ENCODE peak calls at places on chromosomes 11 and 22, in seven cellular contexts. One of them, this sample, is unnamed. For H3K4me1, the result is how much of the 10 kb centered on the place peaks cover.

GRCh38 chr22:43239102-43239875 is 52.4 kb upstream of the TTLL12 start:
- DNase-seq in H1: no peak
- DNase-seq in A549: no peak
- DNase-seq in suprapubic skin: no peak
- DNase-seq in tibial nerve: no peak
- DNase-seq in transverse colon: no peak
- DNase-seq in sigmoid colon: no peak
- DNase-seq in this sample: no peak

GRCh38 chr22:40399661-40400060 is 29.3 kb downstream of the SGSM3 start:
- DNase-seq in A549: no peak
- DNase-seq in sigmoid colon: no peak
- DNase-seq in H1: no peak
- DNase-seq in suprapubic skin: no peak
- DNase-seq in transverse colon: no peak
- DNase-seq in tibial nerve: no peak
- DNase-seq in this sample: no peak

GRCh38 chr11:113840932-113841664 is 34.3 kb downstream of the USP28 start:
- DNase-seq in H1: no peak
- DNase-seq in suprapubic skin: no peak
- DNase-seq in A549: no peak
- DNase-seq in sigmoid colon: no peak
- DNase-seq in tibial nerve: no peak
- DNase-seq in transverse colon: no peak
- DNase-seq in this sample: no peak

GRCh38 chr11:83671295-83671694 is 385.1 kb upstream of the CCDC90B start:
- DNase-seq in tibial nerve: no peak
- DNase-seq in H1: no peak
- DNase-seq in A549: no peak
- DNase-seq in transverse colon: no peak
- DNase-seq in suprapubic skin: no peak
- DNase-seq in sigmoid colon: no peak
- DNase-seq in this sample: no peak

GRCh38 chr22:23124611-23125511 is 16.9 kb downstream of the RSPH14 start:
- DNase-seq in H1: no peak
- DNase-seq in A549: no peak
- DNase-seq in tibial nerve: no peak
- DNase-seq in suprapubic skin: no peak
- DNase-seq in sigmoid colon: no peak
- DNase-seq in transverse colon: no peak
- DNase-seq in this sample: peak

GRCh38 chr11:6095798-6096197 is 11.7 kb upstream of the OR56B4 start:
- DNase-seq in suprapubic skin: no peak
- DNase-seq in H1: no peak
- DNase-seq in tibial nerve: no peak
- DNase-seq in transverse colon: no peak
- DNase-seq in A549: no peak
- DNase-seq in sigmoid colon: no peak
- DNase-seq in this sample: no peak

GRCh38 chr11:44178381-44178780 is 82.9 kb downstream of the EXT2 start:
- DNase-seq in H1: no peak
- DNase-seq in transverse colon: no peak
- DNase-seq in tibial nerve: no peak
- DNase-seq in A549: no peak
- DNase-seq in sigmoid colon: no peak
- DNase-seq in suprapubic skin: no peak
- DNase-seq in this sample: no peak

GRCh38 chr11:60790726-60791125 is 5.6 kb downstream of the MS4A10 start:
- DNase-seq in H1: no peak
- DNase-seq in transverse colon: no peak
- DNase-seq in sigmoid colon: no peak
- DNase-seq in A549: no peak
- DNase-seq in tibial nerve: no peak
- DNase-seq in suprapubic skin: no peak
- DNase-seq in this sample: no peak

GRCh38 chr11:47466701-47467250 is 17.8 kb upstream of the RAPSN start:
- DNase-seq in suprapubic skin: no peak
- DNase-seq in transverse colon: peak
- DNase-seq in H1: no peak
- DNase-seq in A549: no peak
- DNase-seq in tibial nerve: no peak
- DNase-seq in sigmoid colon: peak
- DNase-seq in this sample: peak

GRCh38 chr22:41532908-41533825 is 11.1 kb downstream of the POLR3H start:
- DNase-seq in transverse colon: peak
- DNase-seq in H1: peak
- DNase-seq in tibial nerve: peak
- DNase-seq in A549: peak
- DNase-seq in sigmoid colon: peak
- DNase-seq in suprapubic skin: no peak
- DNase-seq in this sample: peak

GRCh38 chr11:46868912-46869311 is 22.8 kb upstream of the CKAP5 start:
- DNase-seq in tibial nerve: no peak
- DNase-seq in A549: no peak
- DNase-seq in sigmoid colon: no peak
- DNase-seq in suprapubic skin: no peak
- DNase-seq in H1: no peak
- DNase-seq in transverse colon: no peak
- DNase-seq in this sample: no peak

GRCh38 chr11:98003606-98004371 is 1017.0 kb upstream of the CNTN5 start:
- DNase-seq in suprapubic skin: no peak
- DNase-seq in H1: no peak
- DNase-seq in A549: no peak
- DNase-seq in sigmoid colon: no peak
- DNase-seq in tibial nerve: no peak
- DNase-seq in transverse colon: no peak
- DNase-seq in this sample: no peak

GRCh38 chr11:19441752-19442553 is 201.2 kb upstream of the E2F8 start:
- DNase-seq in A549: peak
- DNase-seq in H1: no peak
- DNase-seq in transverse colon: no peak
- DNase-seq in suprapubic skin: no peak
- DNase-seq in tibial nerve: peak
- DNase-seq in sigmoid colon: no peak
- DNase-seq in this sample: peak

GRCh38 chr11:88357323-88358039 is 19.9 kb upstream of the CTSC start:
- DNase-seq in A549: peak
- DNase-seq in H1: no peak
- DNase-seq in tibial nerve: no peak
- DNase-seq in sigmoid colon: no peak
- DNase-seq in transverse colon: no peak
- DNase-seq in suprapubic skin: no peak
- DNase-seq in this sample: no peak

GRCh38 chr11:123174196-123175183 is 20.6 kb downstream of the CLMP start:
- DNase-seq in tibial nerve: peak
- DNase-seq in suprapubic skin: peak
- DNase-seq in A549: peak
- DNase-seq in transverse colon: peak
- DNase-seq in H1: no peak
- DNase-seq in sigmoid colon: peak
- DNase-seq in this sample: peak

GRCh38 chr11:47257518-47258316 is at the start of gene NR1H3:
- DNase-seq in suprapubic skin: peak
- DNase-seq in sigmoid colon: peak
- DNase-seq in tibial nerve: peak
- DNase-seq in H1: peak
- DNase-seq in transverse colon: peak
- DNase-seq in A549: peak
- DNase-seq in this sample: peak

GRCh38 chr22:30824711-30825110 is 130.0 kb downstream of the OSBP2 start:
- DNase-seq in sigmoid colon: peak
- DNase-seq in tibial nerve: no peak
- DNase-seq in transverse colon: no peak
- DNase-seq in A549: no peak
- DNase-seq in suprapubic skin: no peak
- DNase-seq in H1: peak
- DNase-seq in this sample: no peak

GRCh38 chr11:47406896-47407745 is 1.3 kb upstream of the SLC39A13 start:
- DNase-seq in A549: no peak
- DNase-seq in tibial nerve: no peak
- DNase-seq in H1: no peak
- DNase-seq in suprapubic skin: peak
- DNase-seq in transverse colon: no peak
- DNase-seq in sigmoid colon: peak
- DNase-seq in this sample: no peak

GRCh38 chr11:24855951-24856350 is 359.1 kb downstream of the LUZP2 start:
- DNase-seq in tibial nerve: no peak
- DNase-seq in sigmoid colon: no peak
- DNase-seq in suprapubic skin: no peak
- DNase-seq in A549: no peak
- DNase-seq in transverse colon: no peak
- DNase-seq in H1: no peak
- DNase-seq in this sample: no peak

GRCh38 chr11:65575568-65576231 is at the start of gene EHBP1L1:
- DNase-seq in suprapubic skin: no peak
- DNase-seq in sigmoid colon: peak
- DNase-seq in transverse colon: peak
- DNase-seq in H1: no peak
- DNase-seq in A549: peak
- DNase-seq in tibial nerve: no peak
- DNase-seq in this sample: peak

DNA sequence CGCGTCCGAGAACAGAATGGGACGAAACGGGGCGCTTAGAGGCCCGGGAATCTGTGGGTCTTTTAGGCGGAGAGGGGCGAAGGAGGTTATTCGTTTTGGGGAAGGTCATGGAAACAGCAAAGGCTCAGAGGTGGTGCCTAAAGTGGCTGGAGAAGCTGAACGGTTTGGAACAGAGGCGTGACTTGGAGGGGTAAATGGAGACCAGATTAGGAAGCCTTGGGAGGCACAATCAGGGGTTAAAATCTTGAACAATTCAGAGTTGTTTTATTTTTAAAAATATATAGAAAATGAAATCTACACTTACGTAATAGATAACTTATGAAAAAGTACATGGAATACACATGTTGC is 247 bp upstream of the PLAAT5 start:
- DNase-seq in sigmoid colon: no peak
- DNase-seq in tibial nerve: no peak
- DNase-seq in suprapubic skin: no peak
- DNase-seq in H1: no peak
- DNase-seq in A549: no peak
- DNase-seq in transverse colon: no peak
- DNase-seq in this sample: no peak
- H3K4me1 ChIP-seq in sigmoid colon: under half
- H3K4me1 ChIP-seq in tibial nerve: under half
- H3K4me1 ChIP-seq in suprapubic skin: under half
- H3K4me1 ChIP-seq in H1: under half
- H3K4me1 ChIP-seq in A549: under half
- H3K4me1 ChIP-seq in transverse colon: under half
- H3K4me1 ChIP-seq in this sample: under half

DNA sequence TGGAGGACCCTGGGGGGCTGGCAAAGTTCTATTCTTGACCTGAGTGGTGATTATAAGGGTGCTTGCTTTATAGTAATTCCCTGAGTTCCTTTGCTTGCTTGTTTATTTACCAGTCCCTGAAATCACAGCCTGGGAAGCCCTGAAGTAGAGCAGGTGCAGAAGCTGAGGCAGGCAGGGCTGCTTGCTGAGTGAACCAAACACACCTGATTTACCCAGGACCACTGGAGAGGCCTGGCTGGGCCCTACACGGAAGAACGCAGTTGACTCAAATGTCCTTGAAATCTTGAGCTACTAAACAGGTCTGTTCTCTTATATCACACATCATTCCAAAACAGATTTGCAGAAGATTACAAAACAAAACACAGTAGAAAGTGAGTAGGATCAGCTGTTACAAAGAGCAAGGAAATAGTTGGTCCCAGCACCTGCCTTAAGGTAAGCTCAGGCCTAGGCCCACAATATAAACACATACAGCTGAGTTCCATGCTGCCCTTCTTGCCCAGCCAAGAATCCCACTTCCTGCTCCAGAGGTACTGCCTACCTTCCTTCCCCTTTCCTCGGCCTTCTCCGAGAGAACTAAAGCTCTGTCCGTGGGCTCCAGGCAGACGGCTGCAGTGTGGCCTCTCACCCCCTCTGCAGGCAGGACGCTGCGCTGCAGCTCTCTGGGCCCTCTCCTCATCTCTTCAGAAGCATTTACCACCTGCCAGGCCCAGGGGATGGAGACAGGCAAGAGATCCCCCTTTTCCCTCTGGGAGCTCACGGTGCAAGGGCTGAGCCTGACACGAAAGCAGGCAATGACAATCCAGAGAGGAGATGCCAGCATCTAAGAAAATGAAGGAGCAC is 46.1 kb upstream of the SCUBE2 start:
- DNase-seq in suprapubic skin: peak
- DNase-seq in H1: peak
- DNase-seq in tibial nerve: peak
- DNase-seq in sigmoid colon: peak
- DNase-seq in A549: peak
- DNase-seq in transverse colon: peak
- DNase-seq in this sample: peak
- TF ChIP-seq EP300 in suprapubic skin: no peak
- TF ChIP-seq EP300 in H1: no peak
- TF ChIP-seq EP300 in tibial nerve: no peak
- TF ChIP-seq EP300 in sigmoid colon: no peak
- TF ChIP-seq EP300 in A549: no peak
- TF ChIP-seq EP300 in transverse colon: no peak
- TF ChIP-seq EP300 in this sample: no peak

DNA sequence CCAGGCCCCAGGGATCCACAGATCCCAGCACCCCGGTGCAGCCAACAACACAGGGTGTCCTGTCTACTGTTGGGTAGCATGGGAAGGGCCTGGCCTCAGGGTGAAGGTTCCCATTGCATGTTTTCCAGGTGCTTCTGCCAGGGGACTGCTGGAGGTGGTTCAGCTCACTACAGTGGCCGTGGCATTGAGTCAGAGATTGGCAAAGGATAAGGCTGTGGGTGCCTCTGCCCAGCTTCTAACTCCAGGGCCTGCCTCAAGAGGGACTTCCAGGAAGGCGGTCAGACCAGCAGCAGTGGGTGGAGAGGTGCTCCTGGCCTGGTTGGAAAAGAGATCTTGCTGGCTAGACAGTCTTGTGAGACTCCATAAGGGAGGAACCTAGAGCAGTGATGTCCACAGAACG is 20.9 kb downstream of the CSNK1E start:
- DNase-seq in transverse colon: no peak
- DNase-seq in tibial nerve: no peak
- DNase-seq in sigmoid colon: no peak
- DNase-seq in A549: no peak
- DNase-seq in suprapubic skin: no peak
- DNase-seq in H1: no peak
- DNase-seq in this sample: no peak
- H3K4me1 ChIP-seq in transverse colon: under half
- H3K4me1 ChIP-seq in tibial nerve: under half
- H3K4me1 ChIP-seq in sigmoid colon: under half
- H3K4me1 ChIP-seq in A549: under half
- H3K4me1 ChIP-seq in suprapubic skin: under half
- H3K4me1 ChIP-seq in H1: under half
- H3K4me1 ChIP-seq in this sample: under half

DNA sequence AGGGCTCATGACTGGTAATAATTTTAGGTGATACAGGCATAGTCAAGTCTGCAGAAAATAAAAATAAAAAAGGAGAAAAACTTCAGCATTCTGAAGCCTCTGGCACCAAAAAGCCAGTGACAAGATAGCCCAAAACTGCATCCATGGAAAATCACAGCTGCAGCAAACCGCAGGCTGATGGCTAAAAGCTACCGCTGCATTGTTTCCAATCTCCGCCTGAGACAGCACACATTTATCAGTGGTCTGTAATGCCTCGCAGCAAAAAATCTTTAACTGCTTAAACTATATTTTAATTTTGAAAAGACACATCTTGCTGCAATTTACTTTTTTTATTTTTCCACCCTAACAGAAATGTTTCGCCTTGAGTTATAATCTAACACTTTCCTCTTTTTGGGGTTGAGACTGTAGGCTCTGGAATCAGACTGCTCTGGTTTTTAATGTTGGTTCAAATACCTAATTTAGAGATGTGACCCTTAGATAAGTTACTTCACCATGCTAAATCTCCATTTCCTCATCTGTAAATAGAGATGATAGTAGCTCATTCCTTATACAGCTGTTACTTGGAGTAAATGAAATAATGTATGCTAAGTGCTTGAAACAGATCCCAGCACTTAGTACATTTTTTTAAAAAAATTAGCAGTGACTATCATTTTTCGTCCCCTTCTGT is 41.9 kb upstream of the FIBIN start:
- DNase-seq in H1: no peak
- DNase-seq in sigmoid colon: peak
- DNase-seq in tibial nerve: no peak
- DNase-seq in suprapubic skin: no peak
- DNase-seq in transverse colon: no peak
- DNase-seq in A549: no peak
- DNase-seq in this sample: no peak
- TF ChIP-seq EP300 in H1: no peak
- TF ChIP-seq EP300 in sigmoid colon: no peak
- TF ChIP-seq EP300 in tibial nerve: no peak
- TF ChIP-seq EP300 in suprapubic skin: no peak
- TF ChIP-seq EP300 in transverse colon: no peak
- TF ChIP-seq EP300 in A549: no peak
- TF ChIP-seq EP300 in this sample: no peak

This sample was measured in stomach.